ENCODE peak calls at places on chromosomes 4 and X, in eight cellular contexts. A is heart right ventricle, B is gastrocnemius medialis, R is body of pancreas, D is PC-3, X is astrocyte, E is right lobe of liver, J is upper lobe of left lung. S is an unnamed sample.

GRCh38 chr4:4424499-4425115 is 37.7 kb downstream of the NSG1 start:
- DNase-seq in A (no peak), B (no peak), R (no peak), D (no peak), X (no peak), E (no peak), J (no peak), S (peak; percentile 30)

GRCh38 chr4:89724716-89725115 is 112.2 kb downstream of the SNCA start:
- DNase-seq in A (no peak), B (no peak), R (no peak), D (peak; percentile 22), X (peak; percentile 81), E (no peak), J (no peak), S (no peak)

GRCh38 chr4:78711676-78712075 is 64.5 kb upstream of the BMP2K start:
- DNase-seq in A (no peak), B (no peak), R (no peak), D (no peak), X (no peak), E (no peak), J (no peak), S (no peak)

GRCh38 chr4:152500798-152501434 is 35.0 kb downstream of the FBXW7 start:
- DNase-seq in A (no peak), B (peak; percentile 27), R (peak; percentile 35), D (peak; percentile 90), X (peak; percentile 77), E (no peak), J (no peak), S (no peak)

GRCh38 chr4:154076921-154077320 is 288.0 kb upstream of the SFRP2 start:
- DNase-seq in A (no peak), B (no peak), R (no peak), D (peak; percentile 3), X (no peak), E (no peak), J (no peak), S (no peak)

GRCh38 chr4:83276299-83277040 is 8.1 kb downstream of the COQ2 start:
- DNase-seq in A (no peak), B (no peak), R (no peak), D (no peak), X (peak; percentile 16), E (no peak), J (no peak), S (no peak)

GRCh38 chr4:31768756-31769155 is 1048.6 kb downstream of the PCDH7 start:
- DNase-seq in A (no peak), B (no peak), R (no peak), D (no peak), X (no peak), E (no peak), J (no peak), S (no peak)

GRCh38 chr4:4869380-4869723 is 9.9 kb downstream of the MSX1 start:
- DNase-seq in A (no peak), B (no peak), R (no peak), D (no peak), X (no peak), E (no peak), J (no peak), S (no peak)

GRCh38 chrX:132631579-132632232 is 142.9 kb upstream of the MBNL3 start:
- DNase-seq in A (no peak), B (no peak), R (no peak), D (peak; percentile 55), X (no peak), E (no peak), J (no peak), S (no peak)

GRCh38 chr4:47499705-47500104 is 14.6 kb downstream of the ATP10D start:
- DNase-seq in A (no peak), B (no peak), R (no peak), D (no peak), X (no peak), E (no peak), J (no peak), S (no peak)

GRCh38 chrX:107673933-107674479 is 45.7 kb downstream of the PRPS1 start:
- DNase-seq in A (peak; percentile 80), B (peak; percentile 77), R (peak; percentile 63), D (no peak), X (peak; percentile 10), E (peak; percentile 56), J (peak; percentile 40), S (peak; percentile 93)

GRCh38 chr4:177737387-177737965 is 295.2 kb upstream of the AGA start:
- DNase-seq in A (no peak), B (no peak), R (no peak), D (peak; percentile 5), X (peak; percentile 12), E (no peak), J (no peak), S (no peak)

GRCh38 chr4:2300431-2300861 is 38.5 kb upstream of the MXD4 start:
- DNase-seq in A (no peak), B (no peak), R (no peak), D (no peak), X (no peak), E (no peak), J (no peak), S (no peak)

GRCh38 chr4:2924286-2924685 is 38.9 kb downstream of the NOP14 start:
- DNase-seq in A (no peak), B (no peak), R (no peak), D (no peak), X (no peak), E (peak; percentile 11), J (no peak), S (no peak)

GRCh38 chrX:20420058-20420457 is 153.3 kb upstream of the RPS6KA3 start:
- DNase-seq in A (no peak), B (no peak), R (no peak), D (no peak), X (no peak), E (no peak), J (no peak), S (no peak)

GRCh38 chrX:78822157-78822683 is 74.7 kb downstream of the LPAR4 start:
- DNase-seq in A (no peak), B (no peak), R (no peak), D (no peak), X (no peak), E (no peak), J (no peak), S (no peak)

GRCh38 chr4:152996101-152996500 is 60.0 kb downstream of the FHDC1 start:
- DNase-seq in A (no peak), B (no peak), R (no peak), D (peak; percentile 25), X (no peak), E (no peak), J (no peak), S (no peak)

GRCh38 chrX:18574591-18574990 is 97.3 kb downstream of the RS1 start:
- DNase-seq in A (no peak), B (no peak), R (no peak), D (peak; percentile 53), X (peak; percentile 66), E (no peak), J (no peak), S (no peak)

GRCh38 chr4:4267981-4268380 is 20.0 kb upstream of the TMEM128 start:
- DNase-seq in A (no peak), B (no peak), R (no peak), D (no peak), X (no peak), E (no peak), J (no peak), S (no peak)

GRCh38 chrX:143854006-143854405 is 29.9 kb upstream of the UBE2NL start:
- DNase-seq in A (no peak), B (no peak), R (no peak), D (peak; percentile 61), X (peak; percentile 50), E (no peak), J (no peak), S (no peak)

GRCh38 chr4:8427761-8428287 is 12.7 kb downstream of the ACOX3 start:
- DNase-seq in A (no peak), B (no peak), R (peak; percentile 62), D (peak; percentile 18), X (peak; percentile 51), E (peak; percentile 34), J (no peak), S (no peak)

GRCh38 chr4:86976801-86977485 is 42.1 kb downstream of the AFF1 start:
- DNase-seq in A (no peak), B (no peak), R (no peak), D (peak; percentile 60), X (no peak), E (no peak), J (no peak), S (no peak)

GRCh38 chr4:86975927-86976326 is 41.1 kb downstream of the AFF1 start:
- DNase-seq in A (no peak), B (no peak), R (no peak), D (no peak), X (no peak), E (no peak), J (no peak), S (no peak)

GRCh38 chr4:86980230-86980629 is 45.4 kb downstream of the AFF1 start:
- DNase-seq in A (no peak), B (no peak), R (no peak), D (no peak), X (no peak), E (no peak), J (no peak), S (no peak)

GRCh38 chr4:86978709-86979108 is 43.9 kb downstream of the AFF1 start:
- DNase-seq in A (no peak), B (no peak), R (no peak), D (no peak), X (no peak), E (no peak), J (no peak), S (no peak)

GRCh38 chr4:86977621-86978184 is 42.9 kb downstream of the AFF1 start:
- DNase-seq in A (no peak), B (no peak), R (peak; percentile 33), D (peak; percentile 88), X (peak; percentile 78), E (no peak), J (no peak), S (no peak)
- H3K4me1 ChIP-seq in A (peaks cover 12% of the 10 kb centered on the region), B (peaks cover 17% of the 10 kb centered on the region), R (peaks cover 38% of the 10 kb centered on the region), D (peaks cover 49% of the 10 kb centered on the region), X (peaks cover 6% of the 10 kb centered on the region), E (peaks cover 24% of the 10 kb centered on the region), J (peaks cover 18% of the 10 kb centered on the region), S (peaks cover 24% of the 10 kb centered on the region)

GRCh38 chrX:130108647-130109428 is 1.5 kb downstream of the ELF4 start:
- DNase-seq in A (peak; percentile 25), B (no peak), R (no peak), D (peak; percentile 44), X (no peak), E (no peak), J (no peak), S (no peak)
- H3K4me3 ChIP-seq in A (peak overlapping the region; percentile 71), B (peak overlapping the region; percentile 57), R (no peak overlapping the region), D (peak overlapping the region; percentile 90), X (peak overlapping the region; percentile 59), E (no peak overlapping the region), J (no peak overlapping the region), S (peak overlapping the region; percentile 63)

GRCh38 chr4:166594326-166594946 is 639.9 kb downstream of the SPOCK3 start:
- DNase-seq in A (peak; percentile 10), B (no peak), R (peak; percentile 63), D (peak; percentile 78), X (peak; percentile 34), E (no peak), J (no peak), S (no peak)
- TF ChIP-seq CTCF in A (peak; percentile 20), B (no peak), R (peak; percentile 65), D (peak; percentile 82), X (peak; percentile 85), E (peak; percentile 24), J (no peak), S (no peak)

DNA sequence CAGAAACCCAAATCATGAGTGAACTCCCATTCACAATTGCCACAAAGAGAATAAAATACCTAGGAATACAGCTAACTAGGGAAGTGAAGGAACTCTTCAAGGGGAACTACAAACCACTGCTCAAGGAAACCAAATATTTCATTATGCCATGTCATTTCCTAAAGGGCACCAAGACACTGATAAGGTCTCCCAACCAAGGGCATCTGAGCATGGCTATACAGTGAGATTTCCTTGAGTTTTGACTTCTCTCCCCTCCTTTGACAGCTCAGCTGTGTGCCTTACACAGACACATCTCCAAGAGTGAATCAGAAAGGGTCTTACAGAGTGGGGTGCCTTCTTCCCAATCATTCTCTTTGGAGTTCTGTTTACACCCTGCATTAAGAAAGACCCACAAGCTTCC is 40.4 kb downstream of the PCDH7 start:
- DNase-seq in A (no peak), B (no peak), R (no peak), D (no peak), X (no peak), E (no peak), J (no peak), S (no peak)
- H3K4me1 ChIP-seq in A (no peaks in the 10 kb centered on the region), B (no peaks in the 10 kb centered on the region), R (no peaks in the 10 kb centered on the region), D (peaks cover 35% of the 10 kb centered on the region), X (peaks cover 26% of the 10 kb centered on the region), E (no peaks in the 10 kb centered on the region), J (no peaks in the 10 kb centered on the region), S (no peaks in the 10 kb centered on the region)

S was measured in right atrium auricular region.